ENCODE peak calls at places on chromosome 19, in four cellular contexts. R is H1, G is body of pancreas, Y is transverse colon. X is an unnamed sample.

GRCh38 chr19:51159656-51160055 is 17.6 kb downstream of the SIGLEC7 start:
- DNase-seq in R (no peak), G (no peak), Y (no peak), X (no peak)

GRCh38 chr19:51365211-51366049 is 758 bp downstream of the ETFB start:
- DNase-seq in Y (peak), G (peak), R (no peak), X (no peak)

GRCh38 chr19:48390188-48391099 is 907 bp downstream of the KDELR1 start:
- DNase-seq in R (no peak), G (peak), Y (peak), X (no peak)

GRCh38 chr19:17246681-17247425 is 1.1 kb upstream of the NR2F6 start:
- DNase-seq in G (peak), R (no peak), Y (peak), X (no peak)

GRCh38 chr19:18046066-18046718 is 38.2 kb downstream of the ARRDC2 start:
- DNase-seq in R (no peak), Y (peak), G (peak), X (no peak)

GRCh38 chr19:16067205-16067938 is 8.9 kb upstream of the TPM4 start:
- DNase-seq in Y (peak), R (no peak), G (peak), X (no peak)

GRCh38 chr19:33261511-33262192 is 36.0 kb upstream of the SLC7A10 start:
- DNase-seq in Y (no peak), R (no peak), G (no peak), X (no peak)

GRCh38 chr19:47623921-47624391 is 15.0 kb downstream of the BICRA start:
- DNase-seq in R (no peak), G (no peak), Y (no peak), X (no peak)

GRCh38 chr19:5536337-5536894 is 31.3 kb downstream of the TINCR start:
- DNase-seq in Y (no peak), R (peak), G (peak), X (no peak)

GRCh38 chr19:55157064-55157908 is at the start of gene TNNI3:
- DNase-seq in Y (no peak), G (no peak), R (no peak), X (no peak)

GRCh38 chr19:55080121-55080914 is 4.6 kb downstream of the EPS8L1 start:
- DNase-seq in R (no peak), G (no peak), Y (peak), X (no peak)

DNA sequence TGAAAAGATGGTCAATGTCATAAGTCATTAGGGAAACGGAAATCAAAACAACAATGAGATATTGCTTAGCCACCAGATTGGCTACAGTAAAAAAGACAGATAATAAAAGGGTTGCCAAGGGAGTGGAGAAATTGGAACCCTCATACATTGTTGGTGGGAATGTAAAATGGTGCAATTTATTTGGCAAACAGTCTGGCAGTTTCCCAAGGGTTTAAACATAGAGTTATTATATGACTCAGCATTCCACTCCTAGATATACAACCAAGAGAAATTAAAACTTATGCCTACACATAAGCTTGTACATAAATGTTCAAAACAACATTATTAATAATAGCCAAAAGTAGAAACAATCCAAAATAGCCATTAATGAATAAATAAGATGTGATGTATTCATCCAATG is 9.9 kb upstream of the ZNF227 start:
- DNase-seq in R (no peak), G (no peak), Y (no peak), X (no peak)
- TF ChIP-seq POLR2A in R (no peak), G (no peak), Y (no peak), X (no peak)

GRCh38 chr19:35628565-35629331 is at the start of gene RBM42:
- DNase-seq in Y (peak), G (peak), R (peak), X (peak)
- TF ChIP-seq POLR2A in Y (peak), G (peak), R (no peak), X (peak)

DNA sequence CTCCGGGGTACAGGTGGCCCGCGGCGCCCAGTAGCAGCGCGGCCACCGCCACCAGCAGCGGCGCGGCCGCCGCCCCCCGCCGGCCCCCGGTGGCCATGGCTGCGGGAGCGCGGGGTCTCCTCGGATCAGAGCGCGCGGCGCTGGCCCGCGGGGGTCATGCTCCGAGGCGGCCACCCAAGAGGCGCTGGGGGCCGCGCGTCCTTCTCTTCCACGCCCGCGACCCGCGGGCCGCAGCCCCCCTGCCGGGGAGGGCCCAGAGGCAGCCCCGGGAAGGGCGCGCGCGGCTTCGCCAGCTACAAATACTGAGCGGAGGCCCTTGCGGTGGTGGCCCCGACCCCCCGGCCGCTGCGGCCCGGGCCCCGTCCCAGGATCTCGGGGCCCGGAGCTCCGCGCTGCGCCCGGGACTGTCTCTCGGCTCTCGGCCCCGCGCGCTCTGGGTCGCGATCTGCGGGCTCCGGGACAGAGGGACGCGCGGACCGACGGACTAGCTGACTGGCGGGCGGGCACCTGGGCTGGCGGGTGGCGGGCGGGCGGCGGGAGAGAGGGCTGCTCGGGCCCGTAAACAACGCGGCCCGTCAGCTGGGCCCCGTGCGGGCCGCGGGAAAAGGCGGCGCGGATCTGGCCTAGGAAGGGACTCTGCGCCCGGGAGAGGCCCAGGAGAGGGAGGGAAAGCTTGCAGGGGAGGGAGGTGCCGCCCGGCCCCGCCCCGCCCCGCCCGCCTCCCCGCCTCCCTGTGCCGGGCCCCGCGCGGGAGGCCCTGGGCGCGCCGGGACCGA is at the start of gene INSR:
- DNase-seq in G (peak), R (peak), Y (peak), X (peak)
- TF ChIP-seq POLR2A in G (peak), R (no peak), Y (peak), X (no peak)

DNA sequence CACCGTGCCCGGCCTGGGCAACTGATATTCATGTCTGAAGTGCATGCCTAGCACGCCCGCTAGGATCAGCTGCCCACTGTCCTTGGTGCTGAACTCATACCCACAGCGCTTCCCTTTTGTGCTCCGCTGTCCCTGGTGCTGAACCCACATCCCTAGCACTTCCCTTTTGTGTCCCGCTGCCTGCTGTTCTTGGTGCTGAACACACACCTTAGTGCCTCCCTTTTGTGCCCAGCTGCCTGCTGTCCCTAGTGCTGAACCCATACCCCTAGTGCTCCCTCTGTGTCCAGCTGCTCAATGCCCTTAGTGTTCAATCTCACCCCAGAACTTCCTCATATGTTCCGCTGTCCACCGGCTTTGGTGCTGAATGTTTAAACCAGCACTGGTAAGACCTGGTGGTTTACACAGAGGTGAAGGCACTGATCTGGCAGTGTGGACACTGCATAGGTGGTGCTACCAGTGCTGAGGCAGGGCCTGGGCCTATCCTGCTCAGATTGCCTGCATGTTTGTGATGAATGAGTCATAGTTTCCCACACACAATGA is 26.3 kb upstream of the SIGLEC11 start:
- DNase-seq in G (peak), Y (peak), R (peak), X (peak)
- TF ChIP-seq POLR2A in G (no peak), Y (no peak), R (no peak), X (no peak)

GRCh38 chr19:11766597-11767591 is at the start of gene ZNF441:
- DNase-seq in Y (peak), R (peak), G (peak), X (peak)
- TF ChIP-seq POLR2A in Y (peak), R (peak), G (peak), X (no peak)

DNA sequence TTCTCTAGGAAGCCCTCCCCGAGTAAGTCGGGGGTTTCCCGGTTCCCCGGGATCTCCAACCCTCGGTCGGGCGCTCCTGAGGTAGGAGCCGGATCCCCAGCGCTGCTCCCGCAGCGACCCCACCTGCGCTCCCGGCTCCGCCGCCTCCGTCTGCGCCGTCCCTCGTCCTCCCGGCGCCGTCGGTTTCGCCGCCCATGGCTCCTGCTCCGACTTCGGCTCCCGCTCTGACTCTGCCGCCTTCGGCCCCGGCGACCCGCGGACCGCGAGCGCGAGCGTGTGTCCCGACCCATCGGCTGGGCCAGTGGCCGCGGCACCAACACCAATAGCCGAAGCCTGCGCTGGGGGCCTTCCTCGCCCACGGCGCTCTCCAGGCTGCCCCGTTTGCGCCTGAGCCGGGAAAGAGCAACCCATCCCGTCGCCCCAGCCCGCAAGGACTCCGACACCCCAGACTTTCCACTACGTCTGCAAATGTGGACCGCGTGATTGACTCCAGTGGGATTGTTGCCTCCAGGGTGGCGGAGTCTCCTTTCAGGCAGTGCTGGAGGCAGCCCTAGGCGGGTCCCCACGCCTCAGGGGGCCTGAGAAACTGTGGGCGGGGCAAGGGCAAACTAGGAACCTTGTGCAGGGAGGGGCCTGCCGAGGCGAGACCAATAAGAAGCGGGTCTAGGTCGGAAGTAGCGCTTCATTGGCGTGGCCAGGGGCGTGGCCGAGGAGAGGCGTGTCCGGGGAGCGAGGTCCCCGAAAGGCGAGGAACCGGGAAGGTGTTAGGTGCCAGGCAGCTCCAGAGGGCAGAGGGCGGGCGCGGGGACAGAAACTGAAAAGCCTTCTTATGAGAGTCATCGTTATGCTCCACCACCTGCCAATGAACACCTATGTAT is at the start of gene CACTIN:
- DNase-seq in Y (peak), G (peak), R (peak), X (peak)
- TF ChIP-seq POLR2A in Y (peak), G (peak), R (no peak), X (no peak)

GRCh38 chr19:2326699-2327360 is 1.6 kb downstream of the LSM7 start:
- DNase-seq in Y (no peak), G (no peak), R (no peak), X (no peak)

GRCh38 chr19:2329162-2329505 is 650 bp downstream of the SPPL2B start:
- DNase-seq in G (no peak), R (no peak), Y (no peak), X (no peak)

GRCh38 chr19:2329528-2329927 is 1.0 kb downstream of the SPPL2B start:
- DNase-seq in Y (no peak), G (no peak), R (no peak), X (no peak)

GRCh38 chr19:2328401-2329161 is at the start of the genes LSM7 and SPPL2B:
- DNase-seq in G (peak), Y (peak), R (no peak), X (peak)

GRCh38 chr19:2327773-2328400 is 499 bp downstream of the LSM7 start:
- DNase-seq in R (peak), Y (peak), G (no peak), X (no peak)
- TF ChIP-seq POLR2A in R (no peak), Y (no peak), G (no peak), X (no peak)

GRCh38 chr19:3056454-3057016 is 5.8 kb downstream of the TLE5 start:
- DNase-seq in Y (no peak), R (no peak), G (no peak), X (no peak)

GRCh38 chr19:3058821-3059314 is 3.4 kb downstream of the TLE5 start:
- DNase-seq in G (no peak), R (no peak), Y (no peak), X (no peak)

GRCh38 chr19:3055741-3056453 is 6.4 kb downstream of the TLE5 start:
- DNase-seq in G (peak), Y (peak), R (no peak), X (no peak)

GRCh38 chr19:3058009-3058820 is 4.1 kb downstream of the TLE5 start:
- DNase-seq in G (no peak), R (no peak), Y (no peak), X (no peak)

GRCh38 chr19:3057275-3057714 is 5.0 kb downstream of the TLE5 start:
- DNase-seq in Y (peak), R (no peak), G (peak), X (no peak)
- TF ChIP-seq POLR2A in Y (no peak), R (no peak), G (no peak), X (no peak)

GRCh38 chr19:13240312-13241022 is 90.3 kb downstream of the IER2 start:
- DNase-seq in G (no peak), Y (no peak), R (no peak), X (no peak)
- TF ChIP-seq POLR2A in G (no peak), Y (no peak), R (no peak), X (no peak)

GRCh38 chr19:4007021-4007835 is at the start of gene PIAS4:
- DNase-seq in Y (peak), G (peak), R (peak), X (peak)
- TF ChIP-seq POLR2A in Y (peak), G (peak), R (no peak), X (peak)